ENCODE peak calls at places on chromosomes 11 and 22, in four cellular contexts. O is cardiac fibroblast, R is GM23338, U is uterus. M is an unnamed sample.
A peak's percentile ranks its signal among the peaks of the same experiment; 100 is the strongest.

GRCh38 chr22:37137903-37138665 is 11.6 kb downstream of the IL2RB start:
- DNase-seq in R (no peak), O (no peak), U (no peak), M (no peak)

GRCh38 chr11:67615455-67616430 is 9.0 kb downstream of the NDUFV1 start:
- DNase-seq in O (peak; percentile 14), U (peak; percentile 14), R (peak; percentile 85), M (no peak)

GRCh38 chr11:63763506-63764200 is 4.9 kb downstream of the ZFTA start:
- DNase-seq in U (peak; percentile 74), O (no peak), R (peak; percentile 91), M (no peak)

GRCh38 chr11:103067118-103067517 is 24.8 kb downstream of the DCUN1D5 start:
- DNase-seq in O (no peak), U (no peak), R (no peak), M (no peak)

GRCh38 chr11:46361283-46362145 is 14.3 kb downstream of the DGKZ start:
- DNase-seq in U (no peak), O (peak; percentile 55), R (no peak), M (peak; percentile 76)

GRCh38 chr11:122706261-122706660 is 50.7 kb downstream of the UBASH3B start:
- DNase-seq in O (peak; percentile 74), U (no peak), R (no peak), M (no peak)

GRCh38 chr11:125262194-125262824 is 97.8 kb downstream of the PKNOX2 start:
- DNase-seq in U (no peak), R (no peak), O (no peak), M (no peak)

GRCh38 chr22:36643033-36643432 is 60.5 kb downstream of the CACNG2 start:
- DNase-seq in O (no peak), R (no peak), U (no peak), M (no peak)

GRCh38 chr22:49869855-49870712 is 16.4 kb downstream of the ZBED4 start:
- DNase-seq in U (no peak), R (no peak), O (no peak), M (no peak)

GRCh38 chr22:49551446-49551845 is 276.2 kb downstream of the BRD1 start:
- DNase-seq in U (no peak), R (no peak), O (no peak), M (no peak)

GRCh38 chr22:50017701-50018224 is 5.2 kb upstream of the IL17REL start:
- DNase-seq in R (no peak), U (no peak), O (no peak), M (no peak)

GRCh38 chr11:125256471-125257010 is 92.0 kb downstream of the PKNOX2 start:
- DNase-seq in U (no peak), O (no peak), R (no peak), M (no peak)

GRCh38 chr11:117597083-117597482 is 199.9 kb downstream of the DSCAML1 start:
- DNase-seq in R (peak; percentile 85), U (no peak), O (peak; percentile 41), M (peak; percentile 37)

GRCh38 chr11:75731095-75731494 is 13.5 kb downstream of the MOGAT2 start:
- DNase-seq in R (no peak), O (no peak), U (no peak), M (no peak)

GRCh38 chr11:45995342-45995734 is 72.9 kb downstream of the LARGE2 start:
- DNase-seq in R (no peak), U (no peak), O (no peak), M (no peak)

GRCh38 chr22:38981659-38982007 is 514 bp upstream of the APOBEC3B start:
- DNase-seq in R (no peak), U (no peak), O (no peak), M (no peak)

GRCh38 chr11:116930177-116930576 is 92.8 kb upstream of the APOA1 start:
- DNase-seq in U (no peak), O (peak; percentile 28), R (peak; percentile 39), M (no peak)

GRCh38 chr11:61912991-61913698 is 4.2 kb downstream of the RAB3IL1 start:
- DNase-seq in R (no peak), U (peak; percentile 15), O (no peak), M (no peak)

GRCh38 chr11:4060182-4060923 is 34.2 kb upstream of the RRM1 start:
- DNase-seq in U (no peak), R (no peak), O (no peak), M (no peak)

GRCh38 chr11:75140269-75141138 is 10.4 kb upstream of the SLCO2B1 start:
- DNase-seq in U (peak; percentile 51), R (peak; percentile 86), O (peak; percentile 47), M (no peak)

GRCh38 chr11:62591448-62592215 is at the start of gene TUT1:
- DNase-seq in O (peak; percentile 100), R (peak; percentile 100), U (peak; percentile 97), M (peak; percentile 97)

GRCh38 chr22:43090130-43090789 is 1.1 kb upstream of the TTLL1 start:
- DNase-seq in O (peak; percentile 89), U (peak; percentile 58), R (no peak), M (peak; percentile 58)

GRCh38 chr11:132095230-132096165 is 725.1 kb downstream of the NTM start:
- DNase-seq in R (no peak), O (no peak), U (no peak), M (no peak)

GRCh38 chr11:132100583-132100982 is 730.2 kb downstream of the NTM start:
- DNase-seq in O (no peak), R (no peak), U (no peak), M (no peak)

GRCh38 chr11:132101861-132102260 is 731.4 kb downstream of the NTM start:
- DNase-seq in O (peak; percentile 28), U (no peak), R (no peak), M (no peak)

GRCh38 chr11:132103006-132103405 is 732.6 kb downstream of the NTM start:
- DNase-seq in R (no peak), O (no peak), U (no peak), M (no peak)

DNA sequence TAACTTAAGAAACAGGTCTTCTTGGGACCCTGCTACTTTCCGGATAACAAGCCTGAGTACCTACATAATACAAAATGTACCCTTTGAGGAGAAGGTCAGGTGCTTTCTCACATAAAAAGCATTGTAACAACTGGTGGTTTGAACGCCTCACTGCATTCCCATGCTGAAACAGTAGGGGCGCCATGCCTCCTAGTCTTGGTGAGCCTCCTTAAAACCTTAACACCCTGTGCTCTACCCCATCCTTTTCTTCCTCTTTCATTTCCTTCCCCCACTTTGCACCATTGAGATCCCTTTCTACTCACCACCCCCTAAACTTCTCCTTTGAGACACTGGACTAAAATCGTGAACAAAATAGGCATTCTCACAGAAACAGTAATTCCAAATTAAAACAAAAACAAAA is 729.3 kb downstream of the NTM start:
- DNase-seq in R (peak; percentile 83), O (no peak), U (no peak), M (no peak)
- TF ChIP-seq CTCF in R (peak; percentile 82), O (peak; percentile 59), U (no peak), M (peak; percentile 70)

GRCh38 chr22:31150615-31151014 is 9.4 kb upstream of the RNF185 start:
- DNase-seq in U (no peak), O (no peak), R (peak; percentile 21), M (no peak)
- TF ChIP-seq CTCF in U (no peak), O (peak; percentile 49), R (peak; percentile 14), M (peak; percentile 16)

GRCh38 chr22:27329471-27329870 is 472.1 kb downstream of the MN1 start:
- DNase-seq in R (peak; percentile 82), U (no peak), O (no peak), M (no peak)

GRCh38 chr22:27327981-27328721 is 473.4 kb downstream of the MN1 start:
- DNase-seq in U (no peak), R (no peak), O (peak; percentile 18), M (no peak)

GRCh38 chr22:27329966-27330645 is 471.4 kb downstream of the MN1 start:
- DNase-seq in R (no peak), O (no peak), U (no peak), M (no peak)

GRCh38 chr22:27335102-27335660 is 466.4 kb downstream of the MN1 start:
- DNase-seq in R (no peak), O (no peak), U (no peak), M (no peak)

DNA sequence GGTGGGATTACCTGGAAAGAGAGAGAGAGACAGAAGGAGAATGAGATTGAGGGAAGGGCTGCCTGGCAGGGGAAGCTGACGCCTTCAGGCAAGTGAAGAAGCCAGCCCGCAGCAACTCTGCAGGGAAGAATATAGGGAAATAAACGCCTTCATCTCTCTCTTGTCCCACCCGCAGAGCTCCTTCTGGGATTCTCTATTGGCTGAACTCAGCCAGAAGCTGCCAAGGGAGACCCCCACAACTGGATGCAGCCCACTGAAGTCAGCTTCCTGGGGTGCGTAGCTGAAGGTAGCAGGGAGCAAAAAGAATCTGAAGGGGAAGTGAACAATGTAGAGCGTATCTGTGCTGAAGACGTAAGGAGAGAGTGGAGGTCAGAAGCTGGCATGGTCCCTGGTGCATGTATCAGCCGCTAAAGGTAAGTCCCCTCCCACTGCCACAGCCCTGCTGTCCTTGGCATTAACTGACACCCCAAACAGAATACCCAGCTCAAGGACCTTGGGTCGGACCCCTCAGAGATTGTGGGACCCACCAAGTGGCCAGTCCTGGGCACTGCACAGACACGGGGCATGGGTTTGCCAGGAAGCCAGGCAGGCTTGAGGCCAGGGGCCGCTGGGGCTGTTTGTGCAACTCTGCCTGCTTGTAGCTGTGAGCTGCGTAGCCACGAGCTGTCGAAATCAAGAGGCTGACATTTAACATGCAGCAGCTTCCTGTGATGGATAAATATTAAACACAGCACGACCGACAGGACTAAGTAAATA is 469.9 kb downstream of the MN1 start:
- DNase-seq in U (no peak), O (peak; percentile 58), R (peak; percentile 77), M (no peak)
- TF ChIP-seq CTCF in U (no peak), O (peak; percentile 61), R (peak; percentile 54), M (peak; percentile 22)

GRCh38 chr11:112995423-112996084 is 34.3 kb downstream of the NCAM1 start:
- DNase-seq in U (no peak), R (no peak), O (no peak), M (no peak)

GRCh38 chr11:112996924-112997323 is 35.7 kb downstream of the NCAM1 start:
- DNase-seq in R (no peak), U (no peak), O (no peak), M (no peak)

GRCh38 chr11:112999518-112999917 is 38.3 kb downstream of the NCAM1 start:
- DNase-seq in O (no peak), R (no peak), U (no peak), M (no peak)

GRCh38 chr11:113001709-113002108 is 40.5 kb downstream of the NCAM1 start:
- DNase-seq in U (peak; percentile 36), O (no peak), R (no peak), M (no peak)

GRCh38 chr11:112997829-112998228 is 36.6 kb downstream of the NCAM1 start:
- DNase-seq in U (no peak), R (peak; percentile 19), O (no peak), M (no peak)
- TF ChIP-seq CTCF in U (no peak), R (peak; percentile 21), O (no peak), M (no peak)